ENCODE peak calls at places on chromosomes 6 and 20, in eight cellular contexts. E is cardiac muscle cell; G is AG10803; J is effector CD4-positive, alpha-beta T cell; M is smooth muscle cell of the brain vasculature; C is sciatic nerve; R is hippocampal formation; U is NCI-H1417. A is an unnamed sample.

GRCh38 chr6:29917843-29918242 is 24.5 kb upstream of the HLA-A start:
- DNase-seq in E (no peak), G (no peak), J (no peak), M (no peak), C (no peak), R (no peak), U (no peak), A (no peak)

GRCh38 chr6:30814137-30815084 is 69.9 kb upstream of the DDR1 start:
- DNase-seq in E (no peak), G (peak; percentile 69), J (no peak), M (peak; percentile 54), C (no peak), R (no peak), U (no peak), A (no peak)

GRCh38 chr20:55415567-55416142 is 589.7 kb downstream of the CBLN4 start:
- DNase-seq in E (peak; percentile 18), G (peak; percentile 0), J (no peak), M (no peak), C (no peak), R (no peak), U (no peak), A (no peak)

GRCh38 chr6:14038636-14039035 is 78.9 kb upstream of the CD83 start:
- DNase-seq in E (peak; percentile 12), G (no peak), J (no peak), M (no peak), C (no peak), R (no peak), U (peak; percentile 55), A (no peak)

GRCh38 chr20:10922941-10923340 is 249.1 kb upstream of the JAG1 start:
- DNase-seq in E (no peak), G (peak; percentile 93), J (no peak), M (peak; percentile 58), C (no peak), R (no peak), U (no peak), A (peak; percentile 65)

GRCh38 chr6:64732888-64733287 is 974.1 kb downstream of the EYS start:
- DNase-seq in E (no peak), G (no peak), J (no peak), M (no peak), C (no peak), R (no peak), U (no peak), A (no peak)

GRCh38 chr6:4971851-4972250 is 32.0 kb downstream of the RPP40 start:
- DNase-seq in E (no peak), G (no peak), J (no peak), M (no peak), C (no peak), R (no peak), U (no peak), A (no peak)

GRCh38 chr20:53578492-53579222 is 15.0 kb downstream of the ZNF217 start:
- DNase-seq in E (peak; percentile 90), G (peak; percentile 89), J (peak; percentile 74), M (peak; percentile 87), C (no peak), R (peak; percentile 28), U (peak; percentile 53), A (peak; percentile 48)

GRCh38 chr20:57231951-57232428 is 34.5 kb downstream of the BMP7 start:
- DNase-seq in E (no peak), G (no peak), J (no peak), M (no peak), C (no peak), R (no peak), U (no peak), A (no peak)

GRCh38 chr20:40562031-40562430 is 127.0 kb downstream of the MAFB start:
- DNase-seq in E (no peak), G (peak; percentile 16), J (no peak), M (no peak), C (no peak), R (peak; percentile 5), U (no peak), A (no peak)

GRCh38 chr20:48295966-48296421 is 510.7 kb upstream of the SULF2 start:
- DNase-seq in E (peak; percentile 10), G (peak; percentile 82), J (no peak), M (no peak), C (no peak), R (no peak), U (no peak), A (peak; percentile 41)

GRCh38 chr6:165939601-165940290 is 227.9 kb downstream of the TBXT start:
- DNase-seq in E (no peak), G (no peak), J (no peak), M (no peak), C (no peak), R (no peak), U (no peak), A (no peak)

GRCh38 chr20:51647674-51648570 is 105.4 kb upstream of the NFATC2 start:
- DNase-seq in E (no peak), G (no peak), J (no peak), M (no peak), C (no peak), R (no peak), U (no peak), A (no peak)

GRCh38 chr20:63215101-63216040 is 560 bp downstream of the YTHDF1 start:
- DNase-seq in E (peak; percentile 44), G (peak; percentile 47), J (no peak), M (no peak), C (no peak), R (no peak), U (peak; percentile 42), A (no peak)

GRCh38 chr20:56391596-56392281 is at the start of gene AURKA:
- DNase-seq in E (peak; percentile 10), G (no peak), J (no peak), M (no peak), C (no peak), R (no peak), U (peak; percentile 41), A (no peak)

A was measured in BJ.